ENCODE peak calls at places on chromosome 1, in six cellular contexts. S is stimulated activated CD4-positive, alpha-beta T cell treated with anti-CD3 and anti-CD28 coated beads, TNF-alpha, amount 100 ng/mL, for 1 hour; W is right lobe of liver; A is activated CD4-positive, alpha-beta T cell treated with anti-CD3 and anti-CD28 coated beads, Interleukin-2, amount 50 U/mL, for 24 hours; L is astrocyte of the spinal cord; K is AG10803. U is an unnamed sample.

GRCh38 chr1:207365063-207365462 is 43.6 kb downstream of the CD55 start:
- DNase-seq in A (no peak), K (no peak), S (no peak), W (no peak), L (no peak), U (no peak)

GRCh38 chr1:222975472-222976122 is 160.8 kb downstream of the DISP1 start:
- DNase-seq in W (no peak), K (peak; percentile 27), S (no peak), L (no peak), A (no peak), U (no peak)

GRCh38 chr1:97488505-97488904 is 432.3 kb downstream of the DPYD start:
- DNase-seq in W (no peak), K (no peak), A (no peak), L (no peak), S (no peak), U (no peak)

GRCh38 chr1:172948457-172948856 is 102.3 kb downstream of the TNFSF18 start:
- DNase-seq in S (no peak), A (no peak), L (peak; percentile 84), W (no peak), K (peak; percentile 81), U (no peak)

GRCh38 chr1:17588048-17588781 is 48.7 kb downstream of the ARHGEF10L start:
- DNase-seq in S (no peak), W (peak; percentile 97), L (peak; percentile 72), A (no peak), K (peak; percentile 88), U (no peak)

GRCh38 chr1:205883792-205884191 is 33.9 kb upstream of the PM20D1 start:
- DNase-seq in L (no peak), A (no peak), S (no peak), K (no peak), W (no peak), U (no peak)

GRCh38 chr1:3313579-3313955 is 140.9 kb upstream of the ARHGEF16 start:
- DNase-seq in L (peak; percentile 94), W (no peak), S (no peak), A (no peak), K (peak; percentile 95), U (no peak)

GRCh38 chr1:178146456-178146855 is 52.6 kb downstream of the RASAL2 start:
- DNase-seq in S (no peak), W (no peak), K (no peak), L (no peak), A (no peak), U (no peak)

GRCh38 chr1:46725736-46726108 is 6.8 kb upstream of the EFCAB14 start:
- DNase-seq in S (no peak), K (peak; percentile 18), A (no peak), L (no peak), W (no peak), U (no peak)

U was measured in effector memory CD4-positive, alpha-beta T cell.